ENCODE peak calls at places on chromosomes 7 and 10, in five cellular contexts. J is coronary artery, T is OCI-LY7, L is mucosa of descending colon, Z is choroid plexus epithelial cell. R is an unnamed sample.

GRCh38 chr7:101195884-101196283 is 5.0 kb downstream of the MOGAT3 start:
- DNase-seq in J (no peak), T (no peak), L (no peak), Z (no peak), R (no peak)

GRCh38 chr7:123538897-123539296 is 4.5 kb upstream of the IQUB start:
- DNase-seq in J (no peak), T (no peak), L (no peak), Z (no peak), R (no peak)

GRCh38 chr10:44660271-44660670 is 250.9 kb upstream of the TMEM72 start:
- DNase-seq in J (no peak), T (no peak), L (no peak), Z (peak), R (no peak)

GRCh38 chr7:12716134-12716667 is 28.8 kb downstream of the ARL4A start:
- DNase-seq in J (no peak), T (no peak), L (no peak), Z (peak), R (no peak)

GRCh38 chr10:108850138-108850854 is 1073.0 kb downstream of the XPNPEP1 start:
- DNase-seq in J (no peak), T (peak), L (no peak), Z (no peak), R (no peak)

GRCh38 chr7:95772771-95773581 is 622 bp downstream of the DYNC1I1 start:
- DNase-seq in J (no peak), T (no peak), L (no peak), Z (peak), R (no peak)

GRCh38 chr7:138864667-138865066 is 66.7 kb upstream of the ATP6V0A4 start:
- DNase-seq in J (no peak), T (no peak), L (no peak), Z (peak), R (no peak)

GRCh38 chr7:35374858-35375257 is 121.0 kb upstream of the TBX20 start:
- DNase-seq in J (peak), T (no peak), L (no peak), Z (no peak), R (no peak)

GRCh38 chr10:88879754-88880286 is at the start of gene STAMBPL1:
- DNase-seq in J (no peak), T (peak), L (peak), Z (no peak), R (peak)

GRCh38 chr10:92241158-92241500 is 49.7 kb downstream of the CPEB3 start:
- DNase-seq in J (no peak), T (no peak), L (peak), Z (peak), R (no peak)

GRCh38 chr10:58981051-58981450 is 195.4 kb upstream of the PHYHIPL start:
- DNase-seq in J (no peak), T (no peak), L (no peak), Z (no peak), R (no peak)

GRCh38 chr7:100577103-100577502 is 3.4 kb upstream of the SAP25 start:
- DNase-seq in J (no peak), T (no peak), L (peak), Z (no peak), R (no peak)

GRCh38 chr7:101815826-101816488 is 1.5 kb upstream of the CUX1 start:
- DNase-seq in J (peak), T (peak), L (peak), Z (peak), R (peak)

GRCh38 chr7:13742719-13743640 is 246.5 kb downstream of the ETV1 start:
- DNase-seq in J (no peak), T (peak), L (peak), Z (peak), R (no peak)
- TF ChIP-seq CTCF in J (peak), T (peak), L (no peak), Z (peak), R (peak)

GRCh38 chr10:16915308-16915707 is 98.1 kb upstream of the RSU1 start:
- DNase-seq in J (no peak), T (no peak), L (no peak), Z (no peak), R (no peak)
- TF ChIP-seq CTCF in J (no peak), T (peak), L (no peak), Z (peak), R (peak)

GRCh38 chr7:133887459-133887858 is 239.7 kb upstream of the LRGUK start:
- DNase-seq in J (no peak), T (no peak), L (no peak), Z (no peak), R (no peak)
- TF ChIP-seq CTCF in J (no peak), T (no peak), L (no peak), Z (no peak), R (no peak)

GRCh38 chr10:12549297-12549696 is 199.9 kb downstream of the CAMK1D start:
- DNase-seq in J (no peak), T (peak), L (no peak), Z (no peak), R (no peak)
- TF ChIP-seq CTCF in J (no peak), T (peak), L (no peak), Z (no peak), R (no peak)

R was measured in type B pancreatic cell.